ENCODE peak calls at places on chromosomes 1 and 21, in ten cellular contexts. One of them, this sample, is unnamed.

GRCh38 chr1:153190373-153190772 is 12.9 kb upstream of the LELP1 start:
- DNase-seq in left ventricle myocardium inferior: no peak
- DNase-seq in CD4-positive, alpha-beta T cell: no peak
- DNase-seq in bronchial epithelial cell: peak
- DNase-seq in fibroblast of pulmonary artery: no peak
- DNase-seq in lower lobe of right lung: no peak
- DNase-seq in mammary epithelial cell: peak
- DNase-seq in fibroblast of mammary gland: no peak
- DNase-seq in ovary: no peak
- DNase-seq in dorsolateral prefrontal cortex: no peak
- DNase-seq in this sample: no peak

GRCh38 chr1:215402147-215402546 is 165.0 kb upstream of the KCTD3 start:
- DNase-seq in left ventricle myocardium inferior: no peak
- DNase-seq in CD4-positive, alpha-beta T cell: no peak
- DNase-seq in bronchial epithelial cell: no peak
- DNase-seq in fibroblast of pulmonary artery: no peak
- DNase-seq in lower lobe of right lung: no peak
- DNase-seq in mammary epithelial cell: no peak
- DNase-seq in fibroblast of mammary gland: no peak
- DNase-seq in ovary: no peak
- DNase-seq in dorsolateral prefrontal cortex: no peak
- DNase-seq in this sample: no peak

GRCh38 chr1:113057006-113057405 is 16.0 kb upstream of the LRIG2 start:
- DNase-seq in left ventricle myocardium inferior: no peak
- DNase-seq in CD4-positive, alpha-beta T cell: no peak
- DNase-seq in bronchial epithelial cell: no peak
- DNase-seq in fibroblast of pulmonary artery: no peak
- DNase-seq in lower lobe of right lung: no peak
- DNase-seq in mammary epithelial cell: no peak
- DNase-seq in fibroblast of mammary gland: no peak
- DNase-seq in ovary: no peak
- DNase-seq in dorsolateral prefrontal cortex: no peak
- DNase-seq in this sample: no peak

GRCh38 chr1:43512681-43513080 is 18.0 kb upstream of the PTPRF start:
- DNase-seq in left ventricle myocardium inferior: no peak
- DNase-seq in CD4-positive, alpha-beta T cell: no peak
- DNase-seq in bronchial epithelial cell: no peak
- DNase-seq in fibroblast of pulmonary artery: no peak
- DNase-seq in lower lobe of right lung: no peak
- DNase-seq in mammary epithelial cell: no peak
- DNase-seq in fibroblast of mammary gland: no peak
- DNase-seq in ovary: no peak
- DNase-seq in dorsolateral prefrontal cortex: no peak
- DNase-seq in this sample: no peak

GRCh38 chr1:67939176-67939751 is 106.0 kb upstream of the GNG12 start:
- DNase-seq in left ventricle myocardium inferior: no peak
- DNase-seq in CD4-positive, alpha-beta T cell: no peak
- DNase-seq in bronchial epithelial cell: no peak
- DNase-seq in fibroblast of pulmonary artery: no peak
- DNase-seq in lower lobe of right lung: no peak
- DNase-seq in mammary epithelial cell: no peak
- DNase-seq in fibroblast of mammary gland: no peak
- DNase-seq in ovary: no peak
- DNase-seq in dorsolateral prefrontal cortex: no peak
- DNase-seq in this sample: no peak

GRCh38 chr1:216905781-216906180 is 182.6 kb upstream of the ESRRG start:
- DNase-seq in left ventricle myocardium inferior: no peak
- DNase-seq in CD4-positive, alpha-beta T cell: no peak
- DNase-seq in bronchial epithelial cell: no peak
- DNase-seq in fibroblast of pulmonary artery: no peak
- DNase-seq in lower lobe of right lung: no peak
- DNase-seq in mammary epithelial cell: no peak
- DNase-seq in fibroblast of mammary gland: no peak
- DNase-seq in ovary: no peak
- DNase-seq in dorsolateral prefrontal cortex: no peak
- DNase-seq in this sample: no peak

GRCh38 chr21:46191686-46192575 is 7.7 kb upstream of the SPATC1L start:
- DNase-seq in left ventricle myocardium inferior: no peak
- DNase-seq in CD4-positive, alpha-beta T cell: no peak
- DNase-seq in bronchial epithelial cell: no peak
- DNase-seq in fibroblast of pulmonary artery: no peak
- DNase-seq in lower lobe of right lung: no peak
- DNase-seq in mammary epithelial cell: no peak
- DNase-seq in fibroblast of mammary gland: no peak
- DNase-seq in ovary: peak
- DNase-seq in dorsolateral prefrontal cortex: no peak
- DNase-seq in this sample: peak

GRCh38 chr1:10824821-10825540 is 28.5 kb upstream of the CASZ1 start:
- DNase-seq in left ventricle myocardium inferior: no peak
- DNase-seq in CD4-positive, alpha-beta T cell: no peak
- DNase-seq in bronchial epithelial cell: peak
- DNase-seq in fibroblast of pulmonary artery: peak
- DNase-seq in lower lobe of right lung: no peak
- DNase-seq in mammary epithelial cell: peak
- DNase-seq in fibroblast of mammary gland: peak
- DNase-seq in ovary: no peak
- DNase-seq in dorsolateral prefrontal cortex: no peak
- DNase-seq in this sample: no peak

GRCh38 chr1:31714442-31715096 is 10.8 kb upstream of the COL16A1 start:
- DNase-seq in left ventricle myocardium inferior: peak
- DNase-seq in CD4-positive, alpha-beta T cell: no peak
- DNase-seq in bronchial epithelial cell: peak
- DNase-seq in fibroblast of pulmonary artery: peak
- DNase-seq in lower lobe of right lung: no peak
- DNase-seq in mammary epithelial cell: no peak
- DNase-seq in fibroblast of mammary gland: peak
- DNase-seq in ovary: peak
- DNase-seq in dorsolateral prefrontal cortex: peak
- DNase-seq in this sample: peak

GRCh38 chr1:197736689-197737088 is 38.6 kb downstream of the DENND1B start:
- DNase-seq in left ventricle myocardium inferior: no peak
- DNase-seq in CD4-positive, alpha-beta T cell: no peak
- DNase-seq in bronchial epithelial cell: peak
- DNase-seq in fibroblast of pulmonary artery: peak
- DNase-seq in lower lobe of right lung: no peak
- DNase-seq in mammary epithelial cell: peak
- DNase-seq in fibroblast of mammary gland: peak
- DNase-seq in ovary: no peak
- DNase-seq in dorsolateral prefrontal cortex: no peak
- DNase-seq in this sample: no peak

DNA sequence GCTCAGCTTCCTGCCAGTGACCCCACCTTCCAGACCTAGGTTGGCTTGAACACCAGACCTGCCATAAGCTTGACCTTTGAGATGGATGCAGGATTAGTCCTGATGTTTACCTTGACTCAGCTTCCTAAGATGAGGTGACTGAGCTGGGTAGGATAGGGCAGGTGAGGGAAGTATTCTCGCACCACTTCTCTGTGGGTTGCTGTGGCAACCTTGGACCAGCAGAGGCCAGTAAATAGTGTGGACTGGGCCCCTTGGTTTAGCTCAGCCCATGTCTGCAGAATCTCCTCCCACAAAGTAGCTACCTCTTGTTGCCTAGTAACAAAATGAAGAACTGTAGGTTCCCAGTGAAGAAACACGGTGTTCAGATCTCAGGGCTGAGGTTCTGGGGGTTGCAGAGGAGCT is 8.4 kb downstream of the RPS6KA1 start:
- DNase-seq in left ventricle myocardium inferior: no peak
- DNase-seq in CD4-positive, alpha-beta T cell: no peak
- DNase-seq in bronchial epithelial cell: peak
- DNase-seq in fibroblast of pulmonary artery: peak
- DNase-seq in lower lobe of right lung: peak
- DNase-seq in mammary epithelial cell: peak
- DNase-seq in fibroblast of mammary gland: peak
- DNase-seq in ovary: no peak
- DNase-seq in dorsolateral prefrontal cortex: no peak
- DNase-seq in this sample: no peak
- TF ChIP-seq CTCF in left ventricle myocardium inferior: peak
- TF ChIP-seq CTCF in CD4-positive, alpha-beta T cell: no peak
- TF ChIP-seq CTCF in bronchial epithelial cell: peak
- TF ChIP-seq CTCF in fibroblast of pulmonary artery: peak
- TF ChIP-seq CTCF in lower lobe of right lung: no peak
- TF ChIP-seq CTCF in mammary epithelial cell: peak
- TF ChIP-seq CTCF in fibroblast of mammary gland: peak
- TF ChIP-seq CTCF in ovary: no peak
- TF ChIP-seq CTCF in dorsolateral prefrontal cortex: peak
- TF ChIP-seq CTCF in this sample: no peak

GRCh38 chr1:109198745-109199144 is 15.0 kb upstream of the SARS1 start:
- DNase-seq in left ventricle myocardium inferior: no peak
- DNase-seq in CD4-positive, alpha-beta T cell: no peak
- DNase-seq in bronchial epithelial cell: peak
- DNase-seq in fibroblast of pulmonary artery: peak
- DNase-seq in lower lobe of right lung: no peak
- DNase-seq in mammary epithelial cell: no peak
- DNase-seq in fibroblast of mammary gland: peak
- DNase-seq in ovary: no peak
- DNase-seq in dorsolateral prefrontal cortex: no peak
- DNase-seq in this sample: no peak

GRCh38 chr1:109201123-109201703 is 12.5 kb upstream of the SARS1 start:
- DNase-seq in left ventricle myocardium inferior: no peak
- DNase-seq in CD4-positive, alpha-beta T cell: peak
- DNase-seq in bronchial epithelial cell: peak
- DNase-seq in fibroblast of pulmonary artery: peak
- DNase-seq in lower lobe of right lung: peak
- DNase-seq in mammary epithelial cell: peak
- DNase-seq in fibroblast of mammary gland: peak
- DNase-seq in ovary: no peak
- DNase-seq in dorsolateral prefrontal cortex: peak
- DNase-seq in this sample: no peak

GRCh38 chr1:109199710-109200109 is 14.0 kb upstream of the SARS1 start:
- DNase-seq in left ventricle myocardium inferior: no peak
- DNase-seq in CD4-positive, alpha-beta T cell: no peak
- DNase-seq in bronchial epithelial cell: no peak
- DNase-seq in fibroblast of pulmonary artery: no peak
- DNase-seq in lower lobe of right lung: no peak
- DNase-seq in mammary epithelial cell: no peak
- DNase-seq in fibroblast of mammary gland: no peak
- DNase-seq in ovary: no peak
- DNase-seq in dorsolateral prefrontal cortex: no peak
- DNase-seq in this sample: no peak

GRCh38 chr1:109197163-109198042 is 16.3 kb upstream of the SARS1 start:
- DNase-seq in left ventricle myocardium inferior: peak
- DNase-seq in CD4-positive, alpha-beta T cell: no peak
- DNase-seq in bronchial epithelial cell: peak
- DNase-seq in fibroblast of pulmonary artery: peak
- DNase-seq in lower lobe of right lung: no peak
- DNase-seq in mammary epithelial cell: peak
- DNase-seq in fibroblast of mammary gland: peak
- DNase-seq in ovary: no peak
- DNase-seq in dorsolateral prefrontal cortex: no peak
- DNase-seq in this sample: no peak

GRCh38 chr1:109198043-109198695 is 15.5 kb upstream of the SARS1 start:
- DNase-seq in left ventricle myocardium inferior: no peak
- DNase-seq in CD4-positive, alpha-beta T cell: no peak
- DNase-seq in bronchial epithelial cell: peak
- DNase-seq in fibroblast of pulmonary artery: peak
- DNase-seq in lower lobe of right lung: no peak
- DNase-seq in mammary epithelial cell: peak
- DNase-seq in fibroblast of mammary gland: peak
- DNase-seq in ovary: no peak
- DNase-seq in dorsolateral prefrontal cortex: no peak
- DNase-seq in this sample: no peak
- TF ChIP-seq CTCF in left ventricle myocardium inferior: no peak
- TF ChIP-seq CTCF in CD4-positive, alpha-beta T cell: no peak
- TF ChIP-seq CTCF in bronchial epithelial cell: no peak
- TF ChIP-seq CTCF in fibroblast of pulmonary artery: no peak
- TF ChIP-seq CTCF in lower lobe of right lung: no peak
- TF ChIP-seq CTCF in mammary epithelial cell: no peak
- TF ChIP-seq CTCF in fibroblast of mammary gland: no peak
- TF ChIP-seq CTCF in ovary: no peak
- TF ChIP-seq CTCF in dorsolateral prefrontal cortex: no peak
- TF ChIP-seq CTCF in this sample: no peak

DNA sequence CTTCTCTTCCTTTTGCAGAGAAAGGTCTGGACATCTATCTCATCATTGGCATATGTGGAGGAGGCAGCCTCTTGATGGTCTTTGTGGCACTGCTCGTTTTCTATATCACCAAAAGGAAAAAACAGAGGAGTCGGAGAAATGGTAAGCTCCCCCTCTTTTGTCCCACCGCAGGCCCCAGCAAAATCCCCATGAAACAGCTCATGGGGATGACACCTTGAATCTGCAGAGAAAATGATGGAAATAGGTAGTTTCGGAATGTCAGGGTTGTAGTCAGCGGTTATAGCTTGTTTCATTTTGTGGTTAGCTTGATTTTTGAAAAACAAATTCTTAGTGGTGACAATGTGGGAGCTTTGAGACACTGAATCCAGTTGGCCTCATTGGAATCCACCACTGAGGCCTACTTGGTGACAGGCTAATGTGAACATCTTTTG is 10.3 kb downstream of the CD2 start:
- DNase-seq in left ventricle myocardium inferior: no peak
- DNase-seq in CD4-positive, alpha-beta T cell: no peak
- DNase-seq in bronchial epithelial cell: no peak
- DNase-seq in fibroblast of pulmonary artery: no peak
- DNase-seq in lower lobe of right lung: no peak
- DNase-seq in mammary epithelial cell: no peak
- DNase-seq in fibroblast of mammary gland: no peak
- DNase-seq in ovary: no peak
- DNase-seq in dorsolateral prefrontal cortex: no peak
- DNase-seq in this sample: no peak
- TF ChIP-seq CTCF in left ventricle myocardium inferior: no peak
- TF ChIP-seq CTCF in CD4-positive, alpha-beta T cell: no peak
- TF ChIP-seq CTCF in bronchial epithelial cell: no peak
- TF ChIP-seq CTCF in fibroblast of pulmonary artery: no peak
- TF ChIP-seq CTCF in lower lobe of right lung: no peak
- TF ChIP-seq CTCF in mammary epithelial cell: no peak
- TF ChIP-seq CTCF in fibroblast of mammary gland: no peak
- TF ChIP-seq CTCF in ovary: no peak
- TF ChIP-seq CTCF in dorsolateral prefrontal cortex: no peak
- TF ChIP-seq CTCF in this sample: no peak

GRCh38 chr21:29177800-29178199 is 47.4 kb downstream of the MAP3K7CL start:
- DNase-seq in left ventricle myocardium inferior: no peak
- DNase-seq in CD4-positive, alpha-beta T cell: no peak
- DNase-seq in bronchial epithelial cell: no peak
- DNase-seq in fibroblast of pulmonary artery: no peak
- DNase-seq in lower lobe of right lung: no peak
- DNase-seq in mammary epithelial cell: no peak
- DNase-seq in fibroblast of mammary gland: no peak
- DNase-seq in ovary: no peak
- DNase-seq in dorsolateral prefrontal cortex: no peak
- DNase-seq in this sample: no peak
- TF ChIP-seq CTCF in left ventricle myocardium inferior: no peak
- TF ChIP-seq CTCF in CD4-positive, alpha-beta T cell: no peak
- TF ChIP-seq CTCF in bronchial epithelial cell: no peak
- TF ChIP-seq CTCF in fibroblast of pulmonary artery: no peak
- TF ChIP-seq CTCF in lower lobe of right lung: no peak
- TF ChIP-seq CTCF in mammary epithelial cell: no peak
- TF ChIP-seq CTCF in fibroblast of mammary gland: no peak
- TF ChIP-seq CTCF in ovary: no peak
- TF ChIP-seq CTCF in dorsolateral prefrontal cortex: no peak
- TF ChIP-seq CTCF in this sample: no peak

DNA sequence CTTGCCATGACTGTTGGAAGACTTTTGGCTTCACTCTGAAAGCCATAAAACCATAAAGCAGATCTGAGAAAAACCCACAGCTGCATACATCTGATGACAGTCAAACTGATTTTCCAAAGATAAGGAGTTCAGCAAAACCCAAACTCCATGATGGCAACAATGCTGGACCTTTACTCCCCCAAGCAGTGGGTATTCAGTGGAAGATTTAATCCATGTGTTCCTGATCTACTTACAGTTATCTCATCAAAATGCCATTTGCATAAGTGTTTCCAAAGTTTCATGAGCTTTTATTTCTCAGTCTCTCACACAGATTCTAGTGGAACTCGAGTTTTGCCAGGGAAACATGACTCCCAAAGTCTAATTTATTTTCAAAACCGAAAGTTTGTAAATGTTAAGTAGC is 184.9 kb downstream of the ZC3H11B start:
- DNase-seq in left ventricle myocardium inferior: no peak
- DNase-seq in CD4-positive, alpha-beta T cell: no peak
- DNase-seq in bronchial epithelial cell: no peak
- DNase-seq in fibroblast of pulmonary artery: no peak
- DNase-seq in lower lobe of right lung: no peak
- DNase-seq in mammary epithelial cell: no peak
- DNase-seq in fibroblast of mammary gland: no peak
- DNase-seq in ovary: no peak
- DNase-seq in dorsolateral prefrontal cortex: no peak
- DNase-seq in this sample: no peak
- TF ChIP-seq CTCF in left ventricle myocardium inferior: no peak
- TF ChIP-seq CTCF in CD4-positive, alpha-beta T cell: no peak
- TF ChIP-seq CTCF in bronchial epithelial cell: no peak
- TF ChIP-seq CTCF in fibroblast of pulmonary artery: no peak
- TF ChIP-seq CTCF in lower lobe of right lung: no peak
- TF ChIP-seq CTCF in mammary epithelial cell: no peak
- TF ChIP-seq CTCF in fibroblast of mammary gland: no peak
- TF ChIP-seq CTCF in ovary: no peak
- TF ChIP-seq CTCF in dorsolateral prefrontal cortex: no peak
- TF ChIP-seq CTCF in this sample: no peak

This sample was measured in omental fat pad.